ENCODE peak calls at places on chromosomes 6 and 20, in nine cellular contexts. D is H9, A is tibial nerve, C is WERI-Rb-1, W is adrenal gland, B is substantia nigra, L is transverse colon, O is cardiac muscle cell, N is right cardiac atrium. V is an unnamed sample.

GRCh38 chr6:17381429-17382147 is 11.8 kb upstream of the CAP2 start:
- DNase-seq in D (no peak), A (no peak), C (no peak), W (no peak), B (no peak), L (no peak), O (peak), N (no peak), V (no peak)

GRCh38 chr6:37696220-37696840 is 1.4 kb downstream of the MDGA1 start:
- DNase-seq in D (peak), A (no peak), C (peak), W (peak), B (no peak), L (no peak), O (peak), N (peak), V (peak)

GRCh38 chr6:127302728-127303675 is 36.3 kb downstream of the RNF146 start:
- DNase-seq in D (no peak), A (peak), C (peak), W (peak), B (no peak), L (peak), O (peak), N (no peak), V (peak)

GRCh38 chr6:38179300-38179699 is 359.8 kb downstream of the ZFAND3 start:
- DNase-seq in D (peak), A (no peak), C (peak), W (peak), B (no peak), L (no peak), O (no peak), N (no peak), V (peak)

GRCh38 chr6:159490298-159490937 is 202.6 kb downstream of the SOD2 start:
- DNase-seq in D (no peak), A (peak), C (no peak), W (no peak), B (no peak), L (peak), O (peak), N (peak), V (peak)

GRCh38 chr6:21587182-21587924 is 6.2 kb upstream of the SOX4 start:
- DNase-seq in D (peak), A (peak), C (peak), W (peak), B (no peak), L (peak), O (peak), N (peak), V (peak)

GRCh38 chr6:52284131-52284459 is 447 bp downstream of the MCM3 start:
- DNase-seq in D (peak), A (no peak), C (peak), W (peak), B (no peak), L (peak), O (no peak), N (peak), V (peak)

GRCh38 chr6:20953019-20953418 is 418.8 kb downstream of the CDKAL1 start:
- DNase-seq in D (no peak), A (no peak), C (no peak), W (no peak), B (no peak), L (no peak), O (no peak), N (no peak), V (no peak)

GRCh38 chr6:109892451-109893435 is 85.4 kb upstream of the GPR6 start:
- DNase-seq in D (peak), A (no peak), C (peak), W (no peak), B (no peak), L (peak), O (no peak), N (no peak), V (peak)

GRCh38 chr6:129844118-129844891 is 16.8 kb downstream of the TMEM244 start:
- DNase-seq in D (peak), A (no peak), C (no peak), W (no peak), B (no peak), L (no peak), O (peak), N (no peak), V (no peak)

GRCh38 chr20:62522748-62523396 is 47.1 kb upstream of the GATA5 start:
- DNase-seq in D (no peak), A (no peak), C (no peak), W (no peak), B (no peak), L (no peak), O (no peak), N (no peak), V (no peak)

GRCh38 chr20:8057871-8058270 is 38.3 kb upstream of the TMX4 start:
- DNase-seq in D (no peak), A (no peak), C (no peak), W (no peak), B (no peak), L (no peak), O (no peak), N (no peak), V (no peak)

GRCh38 chr20:59810376-59811187 is 122.9 kb downstream of the SYCP2 start:
- DNase-seq in D (peak), A (no peak), C (no peak), W (peak), B (no peak), L (no peak), O (no peak), N (no peak), V (peak)

GRCh38 chr20:17885544-17885943 is 83.0 kb downstream of the SNX5 start:
- DNase-seq in D (no peak), A (no peak), C (no peak), W (no peak), B (no peak), L (peak), O (peak), N (no peak), V (no peak)

GRCh38 chr20:1509237-1509636 is 18.0 kb upstream of the SIRPB2 start:
- DNase-seq in D (no peak), A (no peak), C (no peak), W (no peak), B (peak), L (no peak), O (peak), N (no peak), V (no peak)

GRCh38 chr20:48722737-48723191 is 105.0 kb downstream of the PREX1 start:
- DNase-seq in D (no peak), A (no peak), C (no peak), W (no peak), B (no peak), L (no peak), O (peak), N (no peak), V (no peak)

GRCh38 chr6:37050854-37051137 is 45.3 kb downstream of the FGD2 start:
- DNase-seq in D (no peak), A (no peak), C (no peak), W (no peak), B (no peak), L (no peak), O (no peak), N (no peak), V (no peak)

GRCh38 chr6:36120979-36121706 is 9.2 kb upstream of the MAPK13 start:
- DNase-seq in D (no peak), A (no peak), C (peak), W (peak), B (no peak), L (peak), O (peak), N (peak), V (no peak)

GRCh38 chr6:126383203-126383602 is 43.3 kb downstream of the CENPW start:
- DNase-seq in D (no peak), A (no peak), C (no peak), W (no peak), B (no peak), L (no peak), O (no peak), N (no peak), V (no peak)

GRCh38 chr6:52881996-52882841 is 27.3 kb downstream of the GSTA3 start:
- DNase-seq in D (peak), A (peak), C (peak), W (peak), B (peak), L (peak), O (peak), N (peak), V (peak)

GRCh38 chr6:106087548-106088325 is 1.6 kb downstream of the PRDM1 start:
- DNase-seq in D (no peak), A (no peak), C (no peak), W (peak), B (peak), L (peak), O (peak), N (no peak), V (peak)

GRCh38 chr6:166168616-166169548 is 1.2 kb upstream of the TBXT start:
- DNase-seq in D (no peak), A (no peak), C (no peak), W (no peak), B (no peak), L (no peak), O (no peak), N (no peak), V (no peak)

GRCh38 chr20:44126445-44126844 is 60.5 kb downstream of the JPH2 start:
- DNase-seq in D (no peak), A (no peak), C (no peak), W (no peak), B (no peak), L (no peak), O (no peak), N (no peak), V (no peak)

GRCh38 chr6:158408013-158408412 is 95.7 kb downstream of the TULP4 start:
- DNase-seq in D (no peak), A (no peak), C (no peak), W (no peak), B (no peak), L (no peak), O (no peak), N (no peak), V (no peak)

GRCh38 chr6:53410508-53411258 is 61.9 kb upstream of the ELOVL5 start:
- DNase-seq in D (peak), A (no peak), C (peak), W (peak), B (peak), L (peak), O (peak), N (peak), V (peak)

DNA sequence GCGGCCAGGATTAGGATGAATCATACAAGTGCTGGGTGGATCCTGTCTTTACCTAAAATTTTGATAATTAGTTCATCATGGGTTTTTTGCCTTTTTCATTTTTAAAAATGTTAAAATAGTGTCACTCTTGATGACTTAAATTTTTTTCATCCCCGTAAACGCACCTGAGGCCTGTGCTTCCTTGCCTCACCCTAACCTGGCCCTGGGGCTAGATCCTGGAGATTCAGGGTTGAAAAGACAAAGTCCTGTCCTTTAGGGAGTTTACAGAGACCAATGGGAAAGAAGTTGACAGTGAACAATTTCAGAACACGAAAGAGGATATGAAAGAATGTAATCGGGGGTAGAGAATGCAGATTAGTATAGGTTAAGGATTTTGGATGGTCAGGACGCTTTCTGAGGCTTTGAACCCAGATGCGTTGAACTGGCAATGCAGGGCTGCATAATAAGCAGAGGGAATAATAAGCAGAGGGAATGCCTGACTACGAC is 1.6 kb upstream of the FBXO5 start:
- DNase-seq in D (no peak), A (no peak), C (no peak), W (no peak), B (no peak), L (no peak), O (no peak), N (no peak), V (no peak)
- H3K27ac ChIP-seq in D (peak), A (peak), C (peak), W (peak), B (no peak), L (peak), O (peak), N (peak), V (peak)

GRCh38 chr6:56999049-56999448 is 44.1 kb downstream of the BEND6 start:
- DNase-seq in D (no peak), A (no peak), C (no peak), W (no peak), B (no peak), L (no peak), O (no peak), N (no peak), V (no peak)
- H3K27ac ChIP-seq in D (no peak), A (no peak), C (no peak), W (no peak), B (no peak), L (no peak), O (no peak), N (no peak), V (no peak)

GRCh38 chr6:105041880-105042279 is 85.0 kb downstream of the LIN28B start:
- DNase-seq in D (no peak), A (no peak), C (no peak), W (no peak), B (no peak), L (no peak), O (no peak), N (no peak), V (no peak)
- H3K27ac ChIP-seq in D (no peak), A (no peak), C (no peak), W (no peak), B (no peak), L (no peak), O (peak), N (no peak), V (no peak)

DNA sequence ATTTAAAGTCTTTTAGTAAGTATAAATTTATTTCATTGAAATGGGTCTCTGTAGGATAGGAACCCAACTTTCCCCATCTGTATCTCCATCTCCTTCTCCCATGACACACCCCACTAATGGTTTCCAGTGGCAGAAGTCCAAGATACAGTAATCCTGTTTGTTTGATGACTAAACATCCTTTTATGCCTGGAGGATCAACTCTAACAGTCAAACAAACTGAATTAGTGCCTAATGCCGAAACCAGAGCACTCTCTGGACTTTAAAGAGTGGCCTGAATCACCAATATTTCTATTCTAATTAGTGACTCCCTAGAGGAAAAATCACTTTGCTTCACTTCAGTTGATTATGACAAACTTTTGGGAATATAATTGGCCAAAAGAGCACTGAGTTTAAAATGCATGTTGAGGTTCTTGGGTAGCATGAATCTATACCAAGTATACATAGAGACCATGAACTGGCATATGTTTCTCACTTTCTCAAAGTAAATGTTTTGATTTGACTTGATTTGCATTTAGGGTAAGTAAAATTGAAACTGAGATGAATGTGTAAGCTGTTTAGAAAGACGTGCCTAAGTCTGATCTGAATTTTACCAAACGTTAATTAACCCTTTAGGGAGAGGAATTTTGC is 776.4 kb upstream of the NRSN1 start:
- DNase-seq in D (no peak), A (no peak), C (no peak), W (no peak), B (no peak), L (no peak), O (peak), N (no peak), V (no peak)
- H3K27ac ChIP-seq in D (no peak), A (no peak), C (no peak), W (no peak), B (no peak), L (no peak), O (no peak), N (no peak), V (no peak)

GRCh38 chr20:47057661-47058060 is 163.0 kb downstream of the EYA2 start:
- DNase-seq in D (no peak), A (no peak), C (no peak), W (no peak), B (no peak), L (no peak), O (no peak), N (no peak), V (no peak)

GRCh38 chr20:47055699-47056369 is 161.2 kb downstream of the EYA2 start:
- DNase-seq in D (no peak), A (no peak), C (no peak), W (no peak), B (no peak), L (peak), O (no peak), N (no peak), V (no peak)

GRCh38 chr20:47054945-47055344 is 160.3 kb downstream of the EYA2 start:
- DNase-seq in D (no peak), A (no peak), C (no peak), W (no peak), B (no peak), L (no peak), O (no peak), N (no peak), V (no peak)

GRCh38 chr20:47051936-47052566 is 157.4 kb downstream of the EYA2 start:
- DNase-seq in D (no peak), A (no peak), C (no peak), W (no peak), B (no peak), L (no peak), O (no peak), N (no peak), V (no peak)

GRCh38 chr20:47054506-47054905 is 159.9 kb downstream of the EYA2 start:
- DNase-seq in D (no peak), A (no peak), C (no peak), W (no peak), B (no peak), L (no peak), O (no peak), N (no peak), V (no peak)
- H3K27ac ChIP-seq in D (no peak), A (no peak), C (no peak), W (no peak), B (no peak), L (no peak), O (no peak), N (no peak), V (no peak)